ENCODE peak calls at places on chromosomes 6 and 20, in ten cellular contexts. One of them, this sample, is unnamed.

GRCh38 chr6:144406796-144407195 is 121.7 kb downstream of the UTRN start:
- DNase-seq in K562: no peak
- DNase-seq in HepG2: no peak
- DNase-seq in GM23248: no peak
- DNase-seq in mesenchymal stem cell: no peak
- DNase-seq in DND-41: no peak
- DNase-seq in A549: no peak
- DNase-seq in SK-N-SH: no peak
- DNase-seq in IMR-90: no peak
- DNase-seq in fibroblast of lung: no peak
- DNase-seq in this sample: no peak

GRCh38 chr6:113148576-113148975 is 708.6 kb upstream of the MARCKS start:
- DNase-seq in DND-41: no peak
- DNase-seq in fibroblast of lung: peak
- DNase-seq in HepG2: no peak
- DNase-seq in IMR-90: peak
- DNase-seq in GM23248: peak
- DNase-seq in A549: no peak
- DNase-seq in SK-N-SH: no peak
- DNase-seq in K562: no peak
- DNase-seq in mesenchymal stem cell: no peak
- DNase-seq in this sample: no peak

GRCh38 chr20:5309971-5310370 is 6.8 kb downstream of the PROKR2 start:
- DNase-seq in HepG2: no peak
- DNase-seq in fibroblast of lung: no peak
- DNase-seq in DND-41: no peak
- DNase-seq in GM23248: no peak
- DNase-seq in A549: no peak
- DNase-seq in IMR-90: peak
- DNase-seq in K562: no peak
- DNase-seq in mesenchymal stem cell: no peak
- DNase-seq in SK-N-SH: no peak
- DNase-seq in this sample: no peak

GRCh38 chr6:74814440-74814839 is 391.4 kb downstream of the COL12A1 start:
- DNase-seq in fibroblast of lung: no peak
- DNase-seq in mesenchymal stem cell: no peak
- DNase-seq in HepG2: no peak
- DNase-seq in K562: no peak
- DNase-seq in SK-N-SH: no peak
- DNase-seq in GM23248: no peak
- DNase-seq in IMR-90: no peak
- DNase-seq in DND-41: no peak
- DNase-seq in A549: no peak
- DNase-seq in this sample: no peak

GRCh38 chr20:6651016-6651415 is 116.5 kb upstream of the BMP2 start:
- DNase-seq in K562: no peak
- DNase-seq in A549: no peak
- DNase-seq in mesenchymal stem cell: peak
- DNase-seq in DND-41: no peak
- DNase-seq in HepG2: no peak
- DNase-seq in GM23248: peak
- DNase-seq in IMR-90: peak
- DNase-seq in fibroblast of lung: peak
- DNase-seq in SK-N-SH: no peak
- DNase-seq in this sample: no peak

GRCh38 chr6:110703906-110704594 is 111.2 kb downstream of the CDK19 start:
- DNase-seq in fibroblast of lung: peak
- DNase-seq in DND-41: no peak
- DNase-seq in A549: no peak
- DNase-seq in IMR-90: no peak
- DNase-seq in GM23248: peak
- DNase-seq in SK-N-SH: no peak
- DNase-seq in mesenchymal stem cell: peak
- DNase-seq in HepG2: peak
- DNase-seq in K562: no peak
- DNase-seq in this sample: no peak

GRCh38 chr20:1368448-1369199 is 24.2 kb downstream of the FKBP1A start:
- DNase-seq in GM23248: peak
- DNase-seq in DND-41: no peak
- DNase-seq in fibroblast of lung: peak
- DNase-seq in SK-N-SH: no peak
- DNase-seq in mesenchymal stem cell: peak
- DNase-seq in IMR-90: peak
- DNase-seq in A549: no peak
- DNase-seq in HepG2: no peak
- DNase-seq in K562: no peak
- DNase-seq in this sample: no peak

GRCh38 chr6:139597087-139597763 is 222.8 kb upstream of the CITED2 start:
- DNase-seq in SK-N-SH: no peak
- DNase-seq in K562: no peak
- DNase-seq in GM23248: peak
- DNase-seq in mesenchymal stem cell: no peak
- DNase-seq in A549: no peak
- DNase-seq in HepG2: no peak
- DNase-seq in IMR-90: no peak
- DNase-seq in fibroblast of lung: no peak
- DNase-seq in DND-41: no peak
- DNase-seq in this sample: no peak

GRCh38 chr20:39004508-39004907 is 42.4 kb downstream of the DHX35 start:
- DNase-seq in HepG2: no peak
- DNase-seq in fibroblast of lung: no peak
- DNase-seq in DND-41: no peak
- DNase-seq in IMR-90: no peak
- DNase-seq in SK-N-SH: no peak
- DNase-seq in K562: peak
- DNase-seq in mesenchymal stem cell: no peak
- DNase-seq in GM23248: no peak
- DNase-seq in A549: no peak
- DNase-seq in this sample: peak

GRCh38 chr6:27871919-27872633 is 40.1 kb downstream of the OR2B2 start:
- DNase-seq in IMR-90: peak
- DNase-seq in GM23248: peak
- DNase-seq in HepG2: no peak
- DNase-seq in SK-N-SH: peak
- DNase-seq in A549: peak
- DNase-seq in DND-41: peak
- DNase-seq in fibroblast of lung: peak
- DNase-seq in mesenchymal stem cell: peak
- DNase-seq in K562: no peak
- DNase-seq in this sample: peak

GRCh38 chr6:14074723-14075503 is 42.7 kb upstream of the CD83 start:
- DNase-seq in DND-41: peak
- DNase-seq in GM23248: peak
- DNase-seq in fibroblast of lung: peak
- DNase-seq in A549: peak
- DNase-seq in HepG2: no peak
- DNase-seq in K562: no peak
- DNase-seq in mesenchymal stem cell: peak
- DNase-seq in SK-N-SH: peak
- DNase-seq in IMR-90: peak
- DNase-seq in this sample: peak

GRCh38 chr6:86683132-86683908 is 254.0 kb upstream of the HTR1E start:
- DNase-seq in K562: peak
- DNase-seq in HepG2: no peak
- DNase-seq in A549: no peak
- DNase-seq in SK-N-SH: no peak
- DNase-seq in mesenchymal stem cell: no peak
- DNase-seq in fibroblast of lung: no peak
- DNase-seq in IMR-90: no peak
- DNase-seq in GM23248: no peak
- DNase-seq in DND-41: no peak
- DNase-seq in this sample: no peak

GRCh38 chr6:125791151-125791819 is 525 bp downstream of the NCOA7 start:
- DNase-seq in K562: peak
- DNase-seq in DND-41: peak
- DNase-seq in mesenchymal stem cell: peak
- DNase-seq in fibroblast of lung: peak
- DNase-seq in SK-N-SH: peak
- DNase-seq in HepG2: peak
- DNase-seq in IMR-90: peak
- DNase-seq in A549: peak
- DNase-seq in GM23248: peak
- DNase-seq in this sample: peak

GRCh38 chr20:7152071-7152470 is 384.6 kb downstream of the BMP2 start:
- DNase-seq in HepG2: no peak
- DNase-seq in SK-N-SH: no peak
- DNase-seq in fibroblast of lung: no peak
- DNase-seq in GM23248: no peak
- DNase-seq in mesenchymal stem cell: no peak
- DNase-seq in IMR-90: no peak
- DNase-seq in A549: no peak
- DNase-seq in DND-41: no peak
- DNase-seq in K562: no peak
- DNase-seq in this sample: no peak

GRCh38 chr6:15147827-15148226 is 98.0 kb upstream of the JARID2 start:
- DNase-seq in A549: no peak
- DNase-seq in mesenchymal stem cell: no peak
- DNase-seq in fibroblast of lung: no peak
- DNase-seq in IMR-90: no peak
- DNase-seq in SK-N-SH: no peak
- DNase-seq in GM23248: no peak
- DNase-seq in DND-41: no peak
- DNase-seq in K562: no peak
- DNase-seq in HepG2: no peak
- DNase-seq in this sample: no peak
- H3K4me2 ChIP-seq in A549: no peak
- H3K4me2 ChIP-seq in mesenchymal stem cell: no peak
- H3K4me2 ChIP-seq in fibroblast of lung: no peak
- H3K4me2 ChIP-seq in IMR-90: no peak
- H3K4me2 ChIP-seq in SK-N-SH: no peak
- H3K4me2 ChIP-seq in GM23248: no peak
- H3K4me2 ChIP-seq in DND-41: no peak
- H3K4me2 ChIP-seq in K562: no peak
- H3K4me2 ChIP-seq in HepG2: no peak
- H3K4me2 ChIP-seq in this sample: no peak

DNA sequence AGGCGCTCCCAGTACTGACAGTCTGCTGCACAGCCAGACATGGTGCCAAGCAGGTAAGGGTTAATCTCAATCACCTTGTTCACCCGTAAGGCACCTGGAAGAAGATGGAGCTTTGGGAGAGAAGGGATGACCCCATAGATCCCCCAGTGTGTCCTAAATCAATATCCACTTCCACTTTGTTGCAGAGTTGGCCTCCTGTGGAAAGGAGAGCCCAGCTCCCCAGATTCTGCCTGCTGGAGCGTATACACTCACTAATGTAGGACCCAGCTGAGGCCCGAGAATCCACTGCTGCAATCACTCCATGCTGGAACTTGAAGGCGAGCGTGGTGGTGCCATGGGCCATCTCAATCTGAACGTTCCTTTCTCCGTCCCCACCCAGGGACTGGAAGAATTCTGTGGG is 1.2 kb downstream of the PSMB8 start:
- DNase-seq in GM23248: no peak
- DNase-seq in mesenchymal stem cell: no peak
- DNase-seq in DND-41: no peak
- DNase-seq in K562: no peak
- DNase-seq in SK-N-SH: no peak
- DNase-seq in IMR-90: no peak
- DNase-seq in HepG2: no peak
- DNase-seq in fibroblast of lung: no peak
- DNase-seq in A549: no peak
- DNase-seq in this sample: no peak
- H3K4me3 ChIP-seq in GM23248: peak
- H3K4me3 ChIP-seq in mesenchymal stem cell: no peak
- H3K4me3 ChIP-seq in DND-41: no peak
- H3K4me3 ChIP-seq in K562: no peak
- H3K4me3 ChIP-seq in SK-N-SH: no peak
- H3K4me3 ChIP-seq in IMR-90: no peak
- H3K4me3 ChIP-seq in HepG2: no peak
- H3K4me3 ChIP-seq in fibroblast of lung: no peak
- H3K4me3 ChIP-seq in A549: no peak
- H3K4me3 ChIP-seq in this sample: no peak

DNA sequence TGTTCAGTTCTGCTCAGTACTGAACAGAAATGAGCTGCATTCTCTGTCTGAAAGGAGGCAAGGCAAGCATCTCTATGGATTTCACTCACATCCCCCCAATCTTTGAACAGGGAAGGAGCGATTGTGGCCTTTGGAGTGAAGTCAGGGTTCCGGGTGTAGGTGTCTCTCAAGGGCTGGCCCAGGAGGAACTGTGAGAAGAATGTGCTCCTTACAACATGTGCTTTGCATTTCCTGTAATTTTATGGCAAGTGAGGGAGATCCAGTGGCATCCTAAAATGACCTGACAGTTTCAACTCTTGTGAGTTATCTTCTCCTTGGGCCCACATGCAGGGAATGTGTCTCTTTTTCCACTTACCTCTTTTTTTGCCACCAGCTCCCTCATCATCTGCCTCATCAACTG is 63.0 kb upstream of the RIN2 start:
- DNase-seq in HepG2: no peak
- DNase-seq in mesenchymal stem cell: no peak
- DNase-seq in SK-N-SH: no peak
- DNase-seq in K562: no peak
- DNase-seq in DND-41: no peak
- DNase-seq in A549: no peak
- DNase-seq in fibroblast of lung: no peak
- DNase-seq in GM23248: peak
- DNase-seq in IMR-90: no peak
- DNase-seq in this sample: no peak
- H3K4me2 ChIP-seq in HepG2: no peak
- H3K4me2 ChIP-seq in mesenchymal stem cell: no peak
- H3K4me2 ChIP-seq in SK-N-SH: no peak
- H3K4me2 ChIP-seq in K562: no peak
- H3K4me2 ChIP-seq in DND-41: no peak
- H3K4me2 ChIP-seq in A549: no peak
- H3K4me2 ChIP-seq in fibroblast of lung: no peak
- H3K4me2 ChIP-seq in GM23248: no peak
- H3K4me2 ChIP-seq in IMR-90: no peak
- H3K4me2 ChIP-seq in this sample: no peak

DNA sequence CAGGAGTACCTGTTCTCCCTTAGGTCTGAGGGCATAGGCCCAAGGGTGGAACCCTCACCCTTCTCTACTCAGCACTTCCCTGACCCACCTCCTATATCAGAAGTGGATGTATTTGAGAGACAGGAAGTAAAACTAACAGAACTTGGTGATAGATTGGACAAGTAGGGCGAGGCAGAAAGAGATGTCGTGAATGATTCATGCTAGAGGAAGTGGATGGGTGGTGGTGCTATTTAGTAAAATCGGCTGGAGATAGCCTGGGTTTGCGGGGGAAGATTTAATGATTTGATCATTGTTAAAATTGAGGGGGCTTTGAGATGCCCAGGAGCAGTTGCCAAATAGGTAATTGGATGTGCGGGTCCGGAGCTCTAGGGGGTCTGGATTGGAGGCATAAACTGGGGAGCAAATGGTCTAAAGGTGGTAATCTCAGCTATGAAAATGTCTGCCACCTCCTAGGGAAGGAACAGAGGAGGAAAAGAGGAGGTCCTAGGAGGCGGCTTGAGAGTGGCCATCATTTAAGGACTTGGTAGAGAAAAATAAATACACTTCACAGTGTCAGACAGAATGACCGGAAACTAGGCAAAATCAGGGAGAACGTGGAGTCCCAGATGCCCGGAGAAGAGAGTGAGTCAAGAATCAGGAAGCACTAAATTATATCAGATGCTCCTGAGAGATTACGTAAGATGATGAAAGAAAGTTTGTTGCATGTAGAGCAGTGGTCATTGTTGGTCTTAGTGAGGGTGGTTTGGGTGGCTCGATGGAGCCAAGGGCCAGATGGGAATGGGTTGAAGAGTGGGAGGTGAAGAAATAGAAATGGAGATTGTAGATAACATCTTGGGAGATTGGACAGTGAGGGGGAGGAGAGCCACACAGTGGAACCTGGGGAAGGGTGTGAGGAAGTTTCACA is 142.0 kb downstream of the CEP57L1 start:
- DNase-seq in SK-N-SH: no peak
- DNase-seq in GM23248: peak
- DNase-seq in fibroblast of lung: no peak
- DNase-seq in IMR-90: no peak
- DNase-seq in mesenchymal stem cell: peak
- DNase-seq in A549: no peak
- DNase-seq in K562: peak
- DNase-seq in DND-41: no peak
- DNase-seq in HepG2: no peak
- DNase-seq in this sample: no peak
- H3K4me3 ChIP-seq in SK-N-SH: no peak
- H3K4me3 ChIP-seq in GM23248: no peak
- H3K4me3 ChIP-seq in fibroblast of lung: no peak
- H3K4me3 ChIP-seq in IMR-90: no peak
- H3K4me3 ChIP-seq in mesenchymal stem cell: no peak
- H3K4me3 ChIP-seq in A549: no peak
- H3K4me3 ChIP-seq in K562: peak
- H3K4me3 ChIP-seq in DND-41: no peak
- H3K4me3 ChIP-seq in HepG2: no peak
- H3K4me3 ChIP-seq in this sample: no peak